ENCODE peak calls at places on chromosomes 2 and 18, in five cellular contexts. X is HCT116, L is IMR-90, U is HL-60, I is A549. Z is an unnamed sample.

GRCh38 chr2:59885536-59885935 is 667.9 kb downstream of the BCL11A start:
- DNase-seq in L (no peak), U (no peak), X (no peak), I (no peak), Z (no peak)

GRCh38 chr2:169095631-169096105 is 26.3 kb downstream of the DHRS9 start:
- DNase-seq in I (no peak), X (peak), U (no peak), L (peak), Z (no peak)

GRCh38 chr2:47867205-47867604 is 39.1 kb downstream of the FBXO11 start:
- DNase-seq in X (peak), L (peak), I (no peak), U (no peak), Z (no peak)

GRCh38 chr2:233051241-233052149 is 8.6 kb upstream of the INPP5D start:
- DNase-seq in L (peak), U (no peak), I (no peak), X (no peak), Z (no peak)

GRCh38 chr2:107108556-107108955 is 222.6 kb upstream of the ST6GAL2 start:
- DNase-seq in I (no peak), U (no peak), L (no peak), X (no peak), Z (no peak)

GRCh38 chr2:95272299-95272751 is 1.9 kb upstream of the PROM2 start:
- DNase-seq in U (no peak), I (no peak), L (no peak), X (no peak), Z (no peak)

GRCh38 chr2:233404227-233404626 is 49.9 kb downstream of the DGKD start:
- DNase-seq in X (peak), U (no peak), L (peak), I (peak), Z (no peak)

GRCh38 chr2:229586746-229587705 is 127.3 kb downstream of the DNER start:
- DNase-seq in X (peak), L (peak), I (peak), U (peak), Z (peak)

GRCh38 chr2:112836695-112837117 is at the start of gene IL1B:
- DNase-seq in I (no peak), L (peak), X (no peak), U (peak), Z (no peak)

GRCh38 chr2:234579231-234579962 is 82.5 kb upstream of the ARL4C start:
- DNase-seq in X (no peak), I (no peak), U (no peak), L (peak), Z (no peak)

GRCh38 chr18:75071866-75072671 is 136.9 kb downstream of the PTGR3 start:
- DNase-seq in L (no peak), I (no peak), X (no peak), U (no peak), Z (no peak)

GRCh38 chr2:149648282-149649030 is 60.9 kb upstream of the MMADHC start:
- DNase-seq in U (no peak), I (peak), X (no peak), L (peak), Z (no peak)

GRCh38 chr2:193124820-193125219 is 930.1 kb upstream of the TMEFF2 start:
- DNase-seq in U (no peak), I (no peak), L (no peak), X (no peak), Z (no peak)

GRCh38 chr2:105072039-105072438 is 34.2 kb downstream of the MRPS9 start:
- DNase-seq in L (no peak), I (no peak), X (no peak), U (no peak), Z (peak)

GRCh38 chr2:119405151-119405550 is 26.5 kb upstream of the TMEM37 start:
- DNase-seq in U (no peak), L (no peak), I (no peak), X (no peak), Z (no peak)

GRCh38 chr2:181985632-181986205 is at the start of gene PPP1R1C:
- DNase-seq in U (no peak), X (no peak), I (no peak), L (no peak), Z (no peak)

GRCh38 chr2:45946023-45946422 is 294.5 kb downstream of the PRKCE start:
- DNase-seq in U (no peak), I (no peak), L (peak), X (peak), Z (no peak)

GRCh38 chr18:55862693-55863485 is 274.9 kb upstream of the TCF4 start:
- DNase-seq in L (no peak), U (no peak), I (no peak), X (no peak), Z (no peak)

GRCh38 chr2:134718095-134718955 is 475 bp downstream of the TMEM163 start:
- DNase-seq in U (no peak), X (no peak), L (no peak), I (no peak), Z (no peak)

GRCh38 chr2:74516070-74516633 is 1.9 kb downstream of the TLX2 start:
- DNase-seq in I (no peak), U (no peak), X (no peak), L (peak), Z (peak)

GRCh38 chr2:66446178-66446860 is 11.4 kb downstream of the MEIS1 start:
- DNase-seq in U (no peak), X (no peak), I (no peak), L (no peak), Z (no peak)

GRCh38 chr2:234306426-234307173 is 190.3 kb downstream of the ARL4C start:
- DNase-seq in L (no peak), U (no peak), I (no peak), X (no peak), Z (no peak)

GRCh38 chr18:3405713-3406112 is 44.3 kb upstream of the TGIF1 start:
- DNase-seq in X (no peak), I (no peak), U (no peak), L (no peak), Z (no peak)

GRCh38 chr2:32558492-32558891 is 69.4 kb upstream of the TTC27 start:
- DNase-seq in X (no peak), I (no peak), L (no peak), U (no peak), Z (no peak)

GRCh38 chr2:29343830-29344229 is 228.6 kb downstream of the CLIP4 start:
- DNase-seq in L (no peak), X (no peak), U (no peak), I (no peak), Z (no peak)

GRCh38 chr2:108945969-108946368 is 43.1 kb downstream of the EDAR start:
- DNase-seq in I (no peak), U (no peak), L (no peak), X (no peak), Z (no peak)

GRCh38 chr2:11807156-11808015 is 61.0 kb downstream of the LPIN1 start:
- DNase-seq in I (no peak), U (no peak), X (no peak), L (no peak), Z (no peak)

GRCh38 chr2:174334781-174335604 is at the start of gene SP9:
- DNase-seq in U (no peak), I (peak), X (no peak), L (peak), Z (no peak)

DNA sequence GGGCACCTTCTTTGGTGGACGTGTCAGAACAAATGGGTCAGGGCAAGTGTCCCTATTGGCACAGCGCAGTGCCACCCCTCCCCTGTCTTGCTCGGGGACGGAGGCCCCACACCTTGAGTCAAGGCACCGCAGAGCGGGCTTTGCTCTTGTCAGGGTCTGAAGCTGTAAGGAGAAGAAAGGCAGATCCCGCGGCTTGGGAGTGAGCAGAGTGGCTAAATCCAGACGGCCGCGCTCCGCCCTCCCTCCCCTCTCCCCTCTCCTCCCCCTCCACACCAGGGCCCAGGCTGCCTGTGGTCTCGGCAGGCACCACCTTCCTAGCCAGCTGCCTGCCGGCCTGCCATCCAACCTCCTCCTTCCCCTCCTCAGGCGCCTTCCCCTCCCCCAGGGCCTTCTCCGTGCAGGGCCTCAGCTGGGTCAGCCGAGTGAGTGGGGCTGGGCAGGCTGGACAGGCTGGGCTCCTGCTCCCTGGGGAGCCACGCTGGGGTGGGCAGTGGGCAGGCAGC is 25.8 kb downstream of the SPEG start:
- DNase-seq in U (no peak), L (peak), I (no peak), X (no peak), Z (no peak)
- H3K4me3 ChIP-seq in U (no peak), L (no peak), I (no peak), X (no peak), Z (no peak)

GRCh38 chr2:75710577-75711253 is at the start of gene GCFC2:
- DNase-seq in X (peak), I (peak), L (peak), U (peak), Z (peak)

GRCh38 chr2:75707901-75708300 is 2.8 kb downstream of the GCFC2 start:
- DNase-seq in U (no peak), I (no peak), L (peak), X (no peak), Z (no peak)

GRCh38 chr2:75705921-75706320 is 4.8 kb downstream of the GCFC2 start:
- DNase-seq in L (peak), X (no peak), U (no peak), I (no peak), Z (no peak)

GRCh38 chr2:75709297-75709696 is 1.4 kb downstream of the GCFC2 start:
- DNase-seq in I (no peak), U (no peak), L (no peak), X (no peak), Z (no peak)

DNA sequence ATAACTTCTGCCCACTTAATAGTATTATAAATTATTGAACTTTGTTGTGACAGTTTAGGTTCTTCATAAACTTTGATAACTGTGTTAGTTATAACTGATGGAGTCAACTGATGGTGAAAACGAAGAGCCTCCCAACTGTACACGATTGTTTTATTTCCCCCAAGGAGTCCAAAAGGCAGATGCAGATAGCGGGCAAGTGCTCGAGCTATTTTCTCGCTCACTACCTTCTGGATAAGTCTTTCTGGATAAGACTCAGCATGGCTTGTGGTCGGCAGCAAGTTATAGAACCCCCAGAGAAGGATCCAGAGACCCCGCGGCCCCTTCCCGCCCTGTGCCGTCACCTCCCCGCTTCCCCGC is 517 bp downstream of the GCFC2 start:
- DNase-seq in L (no peak), X (no peak), I (no peak), U (no peak), Z (no peak)
- TF ChIP-seq CTCF in L (no peak), X (no peak), I (no peak), U (no peak), Z (no peak)

DNA sequence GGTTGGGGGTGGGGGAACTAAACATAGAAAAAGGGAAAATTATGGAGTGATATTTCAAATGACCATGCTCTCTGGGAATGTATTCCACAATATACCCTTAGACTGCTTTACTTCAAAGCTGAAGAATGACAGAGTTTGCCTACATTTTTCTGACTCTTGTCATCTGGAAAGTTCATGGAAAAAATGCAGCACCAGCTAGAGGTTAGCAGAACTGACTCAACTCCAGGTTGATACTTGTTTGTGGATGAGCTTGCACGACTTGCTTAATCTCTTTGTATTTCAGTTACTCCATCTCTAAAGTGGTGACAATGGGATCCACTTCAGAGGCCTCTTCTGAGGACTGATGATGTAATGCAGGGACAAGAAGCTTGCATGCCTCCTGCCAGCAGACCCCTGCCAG is 824.0 kb upstream of the ID2 start:
- DNase-seq in I (no peak), L (peak), X (no peak), U (no peak), Z (no peak)
- H3K4me3 ChIP-seq in I (no peak), L (no peak), X (no peak), U (no peak), Z (no peak)

GRCh38 chr2:178415979-178416378 is 35.0 kb downstream of the PRKRA start:
- DNase-seq in U (no peak), I (no peak), L (no peak), X (no peak), Z (no peak)
- TF ChIP-seq CTCF in U (no peak), I (no peak), L (no peak), X (no peak), Z (no peak)

GRCh38 chr2:161426416-161426787 is 10.3 kb downstream of the TBR1 start:
- DNase-seq in L (no peak), U (no peak), I (no peak), X (no peak), Z (no peak)
- H3K4me3 ChIP-seq in L (no peak), U (no peak), I (no peak), X (no peak), Z (no peak)

GRCh38 chr18:62637807-62638687 is 77.3 kb upstream of the PHLPP1 start:
- DNase-seq in X (peak), U (peak), I (peak), L (peak), Z (no peak)
- TF ChIP-seq CTCF in X (peak), U (peak), I (peak), L (peak), Z (peak)

DNA sequence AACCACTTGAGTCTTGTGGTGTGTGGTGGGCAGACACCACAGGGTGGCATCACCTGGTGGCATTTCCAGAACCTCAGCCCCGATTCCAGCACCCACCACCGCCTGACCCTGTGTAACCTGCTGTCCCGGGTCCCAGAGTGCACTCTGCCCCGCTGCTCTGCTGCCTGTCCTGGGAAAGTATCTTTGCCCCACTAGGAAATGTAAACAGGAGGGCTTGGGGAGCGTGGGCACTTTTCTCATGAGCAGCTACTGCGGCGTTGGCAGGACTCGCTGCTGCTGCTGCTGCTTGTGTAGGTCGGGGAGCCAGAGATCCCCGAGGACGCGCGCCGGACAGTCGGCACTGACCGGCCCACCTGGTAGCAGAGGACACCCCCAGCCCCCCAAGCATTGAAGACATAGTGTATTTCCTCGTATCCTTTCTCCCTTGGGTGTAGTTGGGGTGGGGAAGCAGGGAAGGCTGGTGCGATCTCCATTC is 13.4 kb downstream of the DTYMK start:
- DNase-seq in X (no peak), U (no peak), I (no peak), L (no peak), Z (no peak)
- H3K4me3 ChIP-seq in X (no peak), U (no peak), I (no peak), L (no peak), Z (no peak)

DNA sequence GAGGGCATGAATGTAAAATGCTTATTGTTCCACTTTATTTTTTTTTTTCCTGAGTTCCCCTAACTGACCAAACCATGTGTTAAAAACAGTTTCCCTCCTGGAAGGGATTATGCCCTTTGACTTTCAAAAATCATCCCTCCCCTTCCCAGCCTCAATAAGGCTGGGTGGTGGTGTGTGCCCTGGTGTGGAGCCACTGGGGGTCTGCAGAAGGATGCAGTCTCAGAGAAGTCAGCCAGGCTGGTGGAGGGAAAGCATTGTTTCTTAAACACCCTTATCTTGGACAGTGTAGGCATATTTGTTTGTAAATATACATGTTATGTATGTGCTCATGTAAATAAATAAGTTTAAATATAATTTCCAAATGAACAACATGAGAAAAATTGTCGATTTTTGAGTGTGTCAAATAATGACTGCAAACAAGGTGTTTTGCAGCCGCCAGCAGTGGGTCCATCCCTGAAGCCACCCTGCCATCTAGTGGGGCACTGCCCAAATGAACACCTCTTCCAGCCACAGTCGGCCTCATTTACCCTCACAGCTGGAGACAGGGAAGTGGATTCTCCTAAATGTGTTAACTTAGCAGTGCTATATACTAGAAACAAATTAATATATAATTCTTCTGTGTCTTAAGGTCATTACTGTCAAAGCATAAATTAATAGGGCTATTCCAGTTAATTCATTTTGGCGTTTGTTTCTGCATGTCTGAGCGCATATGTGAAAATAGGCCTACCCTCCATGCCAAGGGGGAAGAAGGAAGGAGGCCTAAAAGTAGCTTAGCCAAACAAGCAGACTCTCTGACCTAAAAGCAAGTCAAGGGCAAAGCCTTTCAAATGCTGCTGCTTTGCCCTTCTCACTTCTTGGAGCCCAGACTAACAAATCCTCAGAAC is 209.6 kb upstream of the PIK3C3 start:
- DNase-seq in U (peak), I (peak), L (peak), X (no peak), Z (no peak)
- TF ChIP-seq CTCF in U (peak), I (peak), L (peak), X (peak), Z (peak)

DNA sequence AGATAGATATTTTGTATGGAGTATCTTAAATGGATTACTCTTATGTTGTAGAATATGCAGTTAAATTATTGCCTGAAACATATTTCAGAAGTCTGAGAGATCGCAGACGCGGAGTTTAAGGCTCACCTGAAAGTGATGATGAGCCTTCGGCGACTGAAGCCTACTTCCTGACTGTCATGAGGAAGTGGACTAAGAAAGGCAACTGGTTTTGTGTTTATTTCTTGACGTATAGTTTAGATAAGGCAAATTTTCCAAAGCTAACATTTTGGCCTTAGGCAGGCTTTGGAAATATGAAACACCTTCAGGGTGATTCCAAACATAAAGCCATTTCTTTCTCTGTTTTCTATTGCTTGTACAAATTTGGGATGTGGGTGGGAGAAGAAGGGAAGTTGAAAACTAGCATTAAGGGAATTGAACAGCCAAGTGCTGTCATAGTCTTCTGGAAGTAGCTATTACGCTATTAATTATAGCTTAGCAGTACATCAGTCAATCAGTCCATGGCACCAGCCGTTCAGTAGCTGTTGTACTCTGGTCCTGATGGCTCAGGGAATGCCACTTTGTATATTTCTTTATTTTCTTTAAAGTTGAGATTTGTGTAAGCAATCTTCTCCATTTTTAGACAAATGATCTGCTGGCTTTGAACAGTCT is 1.5 kb downstream of the GRHL1 start:
- DNase-seq in U (no peak), I (no peak), X (no peak), L (no peak), Z (no peak)
- H3K4me3 ChIP-seq in U (no peak), I (no peak), X (no peak), L (no peak), Z (no peak)

GRCh38 chr2:177029075-177029474 is 183.5 kb upstream of the HNRNPA3 start:
- DNase-seq in L (no peak), I (no peak), U (no peak), X (no peak), Z (no peak)

GRCh38 chr2:177031435-177032222 is 181.0 kb upstream of the HNRNPA3 start:
- DNase-seq in L (no peak), U (no peak), I (no peak), X (no peak), Z (no peak)

GRCh38 chr2:177030391-177031000 is 182.1 kb upstream of the HNRNPA3 start:
- DNase-seq in U (no peak), X (no peak), I (no peak), L (no peak), Z (no peak)

GRCh38 chr2:177028296-177028695 is 184.3 kb upstream of the HNRNPA3 start:
- DNase-seq in L (no peak), U (no peak), I (no peak), X (no peak), Z (no peak)

DNA sequence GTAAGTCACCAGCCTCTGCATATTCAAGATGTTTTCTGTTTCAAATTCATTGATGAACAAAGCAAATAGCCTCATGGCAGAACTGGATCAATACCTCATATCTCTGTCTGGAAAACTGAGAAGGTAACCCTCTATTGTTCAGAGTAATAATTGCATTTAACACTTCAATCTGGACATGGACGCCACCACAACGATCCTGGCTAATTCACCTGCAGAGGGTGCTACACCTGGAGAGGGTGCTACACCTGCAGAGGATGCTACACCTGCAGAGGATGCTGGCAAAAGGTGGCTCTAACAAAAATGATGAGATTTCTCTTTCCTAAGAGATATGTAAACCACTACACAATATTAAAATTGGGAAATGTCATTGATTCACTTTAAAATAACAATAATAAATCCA is 183.1 kb upstream of the HNRNPA3 start:
- DNase-seq in U (no peak), L (no peak), X (peak), I (no peak), Z (no peak)
- TF ChIP-seq CTCF in U (no peak), L (no peak), X (peak), I (no peak), Z (peak)